ENCODE peak calls at places on chromosomes 6 and 20, in ten cellular contexts. G is GM12865; X is activated T-cell treated with anti-CD3 and anti-CD28 coated beads, Interleukin-2, amount 50 U/mL, for 72 hours; F is NCI-H1436; B is A549; R is activated T-helper 1 cell treated with anti-CD3 and anti-CD28 coated beads, Interleukin-2, amount 50 U/mL, for 16 hours; J is right cardiac atrium; Q is endothelial cell; S is mammary epithelial cell; H is iPS DF 6.9. K is an unnamed sample.

GRCh38 chr6:162778603-162779002 is 50.8 kb downstream of the PACRG start:
- DNase-seq in Q (no peak), X (no peak), G (no peak), J (no peak), S (no peak), F (no peak), B (no peak), H (no peak), R (no peak), K (no peak)

GRCh38 chr6:168645326-168645725 is 204.3 kb downstream of the SMOC2 start:
- DNase-seq in S (no peak), Q (no peak), H (no peak), G (no peak), R (no peak), B (no peak), J (no peak), X (no peak), F (no peak), K (no peak)

GRCh38 chr6:147874322-147874721 is 365.8 kb downstream of the SAMD5 start:
- DNase-seq in S (no peak), B (no peak), R (no peak), H (no peak), G (no peak), J (no peak), F (no peak), X (no peak), Q (no peak), K (no peak)

GRCh38 chr6:85642774-85643529 is at the start of gene SYNCRIP:
- DNase-seq in X (peak; percentile 99), J (peak; percentile 100), B (peak; percentile 51), G (peak; percentile 99), Q (peak; percentile 99), R (peak; percentile 99), S (peak; percentile 99), H (peak; percentile 84), F (peak; percentile 98), K (peak; percentile 99)

GRCh38 chr6:43376551-43376981 is 7.1 kb upstream of the ZNF318 start:
- DNase-seq in R (no peak), J (no peak), B (no peak), H (no peak), X (peak; percentile 48), G (peak; percentile 87), F (no peak), Q (no peak), S (peak; percentile 92), K (no peak)

GRCh38 chr6:14381225-14381887 is 263.8 kb downstream of the CD83 start:
- DNase-seq in B (no peak), S (no peak), R (no peak), G (no peak), Q (no peak), X (no peak), F (peak; percentile 58), J (no peak), H (no peak), K (no peak)

GRCh38 chr6:88529726-88530125 is 363.6 kb upstream of the CNR1 start:
- DNase-seq in H (no peak), R (no peak), G (no peak), F (no peak), S (no peak), B (no peak), Q (no peak), J (no peak), X (no peak), K (no peak)

GRCh38 chr6:373031-373430 is 18.5 kb upstream of the IRF4 start:
- DNase-seq in X (no peak), J (no peak), B (no peak), G (no peak), H (no peak), S (no peak), F (no peak), Q (no peak), R (no peak), K (no peak)

GRCh38 chr20:25565578-25566157 is 19.7 kb downstream of the NINL start:
- DNase-seq in S (no peak), G (no peak), F (no peak), R (no peak), Q (no peak), X (no peak), B (no peak), H (no peak), J (no peak), K (no peak)

GRCh38 chr6:33252758-33253157 is 18.9 kb downstream of the VPS52 start:
- DNase-seq in H (no peak), R (no peak), S (no peak), B (no peak), J (no peak), Q (no peak), X (no peak), F (no peak), G (no peak), K (no peak)

GRCh38 chr6:47342824-47343223 is 33.1 kb upstream of the TNFRSF21 start:
- DNase-seq in X (no peak), R (no peak), H (no peak), G (no peak), J (no peak), Q (no peak), S (no peak), B (no peak), F (no peak), K (no peak)

K was measured in progenitor cell of endocrine pancreas.